ENCODE peak calls at places on chromosomes 3 and 15, in six cellular contexts. One of them, this sample, is unnamed.

GRCh38 chr3:108125550-108126071 is 34.8 kb upstream of the CD47 start:
- DNase-seq in GM12878: peak; percentile 83
- DNase-seq in HepG2: no peak
- DNase-seq in K562: peak; percentile 66
- DNase-seq in HCT116: no peak
- DNase-seq in H1: no peak
- DNase-seq in this sample: no peak

GRCh38 chr3:128863560-128863959 is 15.9 kb upstream of the ACAD9 start:
- DNase-seq in GM12878: no peak
- DNase-seq in HepG2: no peak
- DNase-seq in K562: no peak
- DNase-seq in HCT116: no peak
- DNase-seq in H1: no peak
- DNase-seq in this sample: no peak

GRCh38 chr15:39594764-39595620 is 14.1 kb downstream of the THBS1 start:
- DNase-seq in GM12878: no peak
- DNase-seq in HepG2: no peak
- DNase-seq in K562: no peak
- DNase-seq in HCT116: no peak
- DNase-seq in H1: no peak
- DNase-seq in this sample: no peak

GRCh38 chr3:17645074-17645698 is 97.2 kb downstream of the TBC1D5 start:
- DNase-seq in GM12878: no peak
- DNase-seq in HepG2: peak; percentile 67
- DNase-seq in K562: peak; percentile 17
- DNase-seq in HCT116: peak; percentile 43
- DNase-seq in H1: no peak
- DNase-seq in this sample: peak; percentile 46

GRCh38 chr3:62361824-62362223 is 11.5 kb downstream of the FEZF2 start:
- DNase-seq in GM12878: no peak
- DNase-seq in HepG2: no peak
- DNase-seq in K562: peak; percentile 12
- DNase-seq in HCT116: peak; percentile 3
- DNase-seq in H1: no peak
- DNase-seq in this sample: no peak

GRCh38 chr3:150736903-150737832 is 25.8 kb downstream of the SIAH2 start:
- DNase-seq in GM12878: no peak
- DNase-seq in HepG2: peak; percentile 99
- DNase-seq in K562: no peak
- DNase-seq in HCT116: no peak
- DNase-seq in H1: no peak
- DNase-seq in this sample: no peak

GRCh38 chr3:107432013-107432515 is 54.8 kb downstream of the CCDC54 start:
- DNase-seq in GM12878: no peak
- DNase-seq in HepG2: no peak
- DNase-seq in K562: no peak
- DNase-seq in HCT116: no peak
- DNase-seq in H1: no peak
- DNase-seq in this sample: no peak

GRCh38 chr3:52388933-52389332 is 56.0 kb downstream of the SEMA3G start:
- DNase-seq in GM12878: no peak
- DNase-seq in HepG2: no peak
- DNase-seq in K562: no peak
- DNase-seq in HCT116: no peak
- DNase-seq in H1: no peak
- DNase-seq in this sample: no peak

GRCh38 chr3:27511724-27512422 is 27.7 kb upstream of the SLC4A7 start:
- DNase-seq in GM12878: no peak
- DNase-seq in HepG2: no peak
- DNase-seq in K562: no peak
- DNase-seq in HCT116: no peak
- DNase-seq in H1: no peak
- DNase-seq in this sample: no peak

GRCh38 chr3:130480736-130481135 is 36.2 kb upstream of the COL6A6 start:
- DNase-seq in GM12878: no peak
- DNase-seq in HepG2: no peak
- DNase-seq in K562: no peak
- DNase-seq in HCT116: peak; percentile 26
- DNase-seq in H1: peak; percentile 33
- DNase-seq in this sample: peak; percentile 43
- H3K9ac ChIP-seq in GM12878: no peak overlapping the region
- H3K9ac ChIP-seq in HepG2: no peak overlapping the region
- H3K9ac ChIP-seq in K562: no peak overlapping the region
- H3K9ac ChIP-seq in HCT116: no peak overlapping the region
- H3K9ac ChIP-seq in H1: no peak overlapping the region
- H3K9ac ChIP-seq in this sample: no peak overlapping the region

DNA sequence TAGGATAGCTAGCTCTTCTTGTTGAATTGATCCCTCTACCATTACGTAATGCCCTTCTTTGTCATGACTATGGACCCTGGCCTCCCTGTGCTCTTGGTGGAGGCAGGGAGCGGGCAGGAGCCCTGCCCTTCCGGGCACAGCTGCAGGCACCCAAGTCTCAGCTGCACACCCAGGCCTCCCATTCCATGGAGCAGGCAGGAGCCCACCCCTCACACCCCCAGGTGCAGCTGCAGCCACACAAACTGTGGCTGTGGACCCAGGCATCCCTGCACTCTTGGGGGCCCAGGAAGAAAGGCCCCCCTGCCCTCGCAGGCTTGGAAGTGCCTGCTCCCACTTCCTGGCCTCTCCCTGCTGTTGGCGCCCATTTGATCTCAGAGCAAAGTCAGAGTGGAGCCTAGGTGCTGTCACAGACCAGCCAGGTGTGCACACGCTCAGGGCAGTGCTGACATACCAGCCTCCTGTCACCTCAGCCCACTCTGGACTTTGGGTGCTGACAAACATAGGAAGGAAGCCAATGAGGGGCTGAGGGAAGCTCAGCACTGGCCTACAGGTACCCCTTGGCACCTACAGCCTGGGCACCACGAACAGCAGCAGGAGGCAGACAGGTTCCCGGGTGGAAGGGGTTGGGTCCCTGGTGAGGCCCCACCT is 53.0 kb downstream of the SLMAP start:
- DNase-seq in GM12878: no peak
- DNase-seq in HepG2: no peak
- DNase-seq in K562: no peak
- DNase-seq in HCT116: no peak
- DNase-seq in H1: no peak
- DNase-seq in this sample: no peak
- TF ChIP-seq ZNF274 in GM12878: no peak
- TF ChIP-seq ZNF274 in HepG2: no peak
- TF ChIP-seq ZNF274 in K562: no peak
- TF ChIP-seq ZNF274 in HCT116: no peak
- TF ChIP-seq ZNF274 in H1: no peak
- TF ChIP-seq ZNF274 in this sample: no peak

GRCh38 chr3:112365636-112366035 is 32.7 kb downstream of the CD200 start:
- DNase-seq in GM12878: no peak
- DNase-seq in HepG2: no peak
- DNase-seq in K562: no peak
- DNase-seq in HCT116: no peak
- DNase-seq in H1: no peak
- DNase-seq in this sample: no peak

GRCh38 chr3:112362221-112362620 is 29.3 kb downstream of the CD200 start:
- DNase-seq in GM12878: no peak
- DNase-seq in HepG2: no peak
- DNase-seq in K562: no peak
- DNase-seq in HCT116: no peak
- DNase-seq in H1: no peak
- DNase-seq in this sample: no peak

GRCh38 chr3:112365035-112365434 is 32.1 kb downstream of the CD200 start:
- DNase-seq in GM12878: no peak
- DNase-seq in HepG2: no peak
- DNase-seq in K562: no peak
- DNase-seq in HCT116: no peak
- DNase-seq in H1: no peak
- DNase-seq in this sample: no peak

GRCh38 chr3:112366428-112366931 is 33.5 kb downstream of the CD200 start:
- DNase-seq in GM12878: no peak
- DNase-seq in HepG2: no peak
- DNase-seq in K562: no peak
- DNase-seq in HCT116: no peak
- DNase-seq in H1: no peak
- DNase-seq in this sample: no peak

GRCh38 chr3:112364291-112364690 is 31.3 kb downstream of the CD200 start:
- DNase-seq in GM12878: no peak
- DNase-seq in HepG2: no peak
- DNase-seq in K562: no peak
- DNase-seq in HCT116: no peak
- DNase-seq in H1: no peak
- DNase-seq in this sample: no peak
- H3K9ac ChIP-seq in GM12878: peak overlapping the region; percentile 43
- H3K9ac ChIP-seq in HepG2: no peak overlapping the region
- H3K9ac ChIP-seq in K562: no peak overlapping the region
- H3K9ac ChIP-seq in HCT116: no peak overlapping the region
- H3K9ac ChIP-seq in H1: no peak overlapping the region
- H3K9ac ChIP-seq in this sample: no peak overlapping the region

GRCh38 chr3:131658771-131659170 is 156.0 kb upstream of the MRPL3 start:
- DNase-seq in GM12878: no peak
- DNase-seq in HepG2: no peak
- DNase-seq in K562: no peak
- DNase-seq in HCT116: no peak
- DNase-seq in H1: no peak
- DNase-seq in this sample: no peak

GRCh38 chr3:131658115-131658514 is 155.3 kb upstream of the MRPL3 start:
- DNase-seq in GM12878: no peak
- DNase-seq in HepG2: peak; percentile 4
- DNase-seq in K562: no peak
- DNase-seq in HCT116: no peak
- DNase-seq in H1: no peak
- DNase-seq in this sample: no peak

GRCh38 chr3:131655076-131655685 is 152.4 kb upstream of the MRPL3 start:
- DNase-seq in GM12878: no peak
- DNase-seq in HepG2: no peak
- DNase-seq in K562: no peak
- DNase-seq in HCT116: no peak
- DNase-seq in H1: no peak
- DNase-seq in this sample: no peak
- TF ChIP-seq ZNF274 in GM12878: no peak
- TF ChIP-seq ZNF274 in HepG2: no peak
- TF ChIP-seq ZNF274 in K562: no peak
- TF ChIP-seq ZNF274 in HCT116: no peak
- TF ChIP-seq ZNF274 in H1: no peak
- TF ChIP-seq ZNF274 in this sample: no peak

DNA sequence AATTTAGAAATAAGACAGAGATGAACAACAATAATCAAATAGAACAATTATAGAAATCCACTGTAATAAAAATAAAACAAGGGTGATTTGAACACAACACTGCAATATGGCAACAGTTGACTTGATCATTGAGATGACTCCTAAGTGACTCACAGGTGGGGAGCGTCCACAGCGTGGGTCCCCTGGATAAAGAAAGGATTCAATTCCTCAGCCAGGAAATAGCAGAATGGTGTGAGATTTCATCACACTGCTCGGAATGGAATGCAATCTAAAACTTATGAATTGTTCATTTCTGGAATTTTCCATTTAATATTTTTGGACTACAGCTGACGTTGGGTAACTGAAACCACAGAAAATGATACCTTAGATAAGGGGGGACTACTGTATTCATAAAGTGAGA is 82.0 kb downstream of the CNTN3 start:
- DNase-seq in GM12878: no peak
- DNase-seq in HepG2: no peak
- DNase-seq in K562: no peak
- DNase-seq in HCT116: no peak
- DNase-seq in H1: no peak
- DNase-seq in this sample: no peak
- H3K9ac ChIP-seq in GM12878: no peak overlapping the region
- H3K9ac ChIP-seq in HepG2: no peak overlapping the region
- H3K9ac ChIP-seq in K562: no peak overlapping the region
- H3K9ac ChIP-seq in HCT116: no peak overlapping the region
- H3K9ac ChIP-seq in H1: no peak overlapping the region
- H3K9ac ChIP-seq in this sample: no peak overlapping the region

GRCh38 chr3:126469479-126469878 is 6.2 kb downstream of the ZXDC start:
- DNase-seq in GM12878: no peak
- DNase-seq in HepG2: no peak
- DNase-seq in K562: no peak
- DNase-seq in HCT116: no peak
- DNase-seq in H1: no peak
- DNase-seq in this sample: no peak

GRCh38 chr3:126467611-126467955 is 8.1 kb downstream of the ZXDC start:
- DNase-seq in GM12878: no peak
- DNase-seq in HepG2: no peak
- DNase-seq in K562: no peak
- DNase-seq in HCT116: no peak
- DNase-seq in H1: no peak
- DNase-seq in this sample: no peak

GRCh38 chr3:126465928-126466564 is 9.6 kb downstream of the ZXDC start:
- DNase-seq in GM12878: no peak
- DNase-seq in HepG2: no peak
- DNase-seq in K562: no peak
- DNase-seq in HCT116: no peak
- DNase-seq in H1: no peak
- DNase-seq in this sample: no peak

GRCh38 chr3:126466886-126467610 is 8.6 kb downstream of the ZXDC start:
- DNase-seq in GM12878: no peak
- DNase-seq in HepG2: no peak
- DNase-seq in K562: no peak
- DNase-seq in HCT116: no peak
- DNase-seq in H1: no peak
- DNase-seq in this sample: no peak

GRCh38 chr3:126468028-126468891 is 7.4 kb downstream of the ZXDC start:
- DNase-seq in GM12878: no peak
- DNase-seq in HepG2: no peak
- DNase-seq in K562: no peak
- DNase-seq in HCT116: no peak
- DNase-seq in H1: no peak
- DNase-seq in this sample: no peak
- TF ChIP-seq ZNF274 in GM12878: no peak
- TF ChIP-seq ZNF274 in HepG2: no peak
- TF ChIP-seq ZNF274 in K562: no peak
- TF ChIP-seq ZNF274 in HCT116: no peak
- TF ChIP-seq ZNF274 in H1: no peak
- TF ChIP-seq ZNF274 in this sample: no peak